ENCODE peak calls at places on chromosomes 13 and 19, in five cellular contexts. I, O, Y, V and F are unnamed samples.
A peak's percentile ranks its signal among the peaks of the same experiment; 100 is the strongest.

GRCh38 chr13:96904232-96904631 is 90.0 kb downstream of the OXGR1 start:
- DNase-seq in O (no peak), V (no peak), Y (no peak), I (no peak), F (no peak)

GRCh38 chr13:27135023-27135422 is 36.6 kb downstream of the USP12 start:
- DNase-seq in Y (no peak), O (no peak), I (no peak), V (no peak), F (no peak)

GRCh38 chr13:99979453-99980200 is 2.0 kb upstream of the ZIC2 start:
- DNase-seq in V (no peak), I (no peak), O (no peak), Y (peak; percentile 28), F (no peak)

GRCh38 chr13:102707465-102707864 is 12.6 kb upstream of the METTL21C start:
- DNase-seq in O (peak; percentile 94), I (peak; percentile 32), Y (no peak), V (peak; percentile 33), F (no peak)

GRCh38 chr19:51742736-51743288 is 8.9 kb downstream of the FPR1 start:
- DNase-seq in O (peak; percentile 62), I (no peak), V (no peak), Y (no peak), F (no peak)

GRCh38 chr13:50521191-50521590 is 322.3 kb downstream of the DLEU7 start:
- DNase-seq in O (no peak), Y (no peak), V (no peak), I (no peak), F (no peak)

GRCh38 chr19:5292453-5292842 is 48.2 kb downstream of the PTPRS start:
- DNase-seq in O (no peak), Y (no peak), V (no peak), I (peak; percentile 63), F (no peak)

GRCh38 chr13:36872621-36873020 is 47.4 kb downstream of the SMAD9 start:
- DNase-seq in Y (no peak), I (no peak), V (no peak), O (no peak), F (no peak)

GRCh38 chr13:95706356-95706755 is 29.4 kb downstream of the DNAJC3 start:
- DNase-seq in Y (no peak), I (no peak), O (no peak), V (no peak), F (no peak)

GRCh38 chr13:49060698-49061387 is 85.1 kb downstream of the FNDC3A start:
- DNase-seq in V (no peak), I (no peak), Y (no peak), O (no peak), F (no peak)